ENCODE peak calls at places on chromosome 17, in four cellular contexts. Z is breast epithelium, X is tibial nerve, F is GM23248. R is an unnamed sample. For H3K36me3, the result is how much of the 10 kb centered on the place peaks cover.

GRCh38 chr17:49928826-49929475 is 40.0 kb upstream of the DLX4 start:
- DNase-seq in Z (no peak), X (no peak), F (peak), R (no peak)

GRCh38 chr17:2647961-2648360 is 54.5 kb downstream of the PAFAH1B1 start:
- DNase-seq in Z (no peak), F (no peak), X (no peak), R (no peak)

GRCh38 chr17:2337811-2338657 is 733 bp downstream of the SGSM2 start:
- DNase-seq in X (no peak), Z (peak), F (peak), R (peak)

GRCh38 chr17:79988163-79988971 is 47.3 kb downstream of the TBC1D16 start:
- DNase-seq in F (peak), Z (no peak), X (no peak), R (peak)

GRCh38 chr17:4116516-4116915 is 26.3 kb downstream of the ZZEF1 start:
- DNase-seq in F (no peak), X (no peak), Z (no peak), R (no peak)

GRCh38 chr17:18851206-18851605 is 6.7 kb upstream of the PRPSAP2 start:
- DNase-seq in X (no peak), F (no peak), Z (no peak), R (no peak)

GRCh38 chr17:80360396-80360795 is 54.6 kb upstream of the ENDOV start:
- DNase-seq in X (no peak), Z (no peak), F (no peak), R (no peak)

GRCh38 chr17:59498421-59499307 is 66.7 kb upstream of the DHX40 start:
- DNase-seq in F (no peak), X (no peak), Z (no peak), R (no peak)

GRCh38 chr17:2705263-2705662 is 6.3 kb downstream of the CLUH start:
- DNase-seq in Z (no peak), X (no peak), F (peak), R (peak)

GRCh38 chr17:21272881-21273839 is 11.4 kb upstream of the MAP2K3 start:
- DNase-seq in F (no peak), Z (no peak), X (no peak), R (no peak)

GRCh38 chr17:76670708-76671122 is 27.2 kb upstream of the ST6GALNAC1 start:
- DNase-seq in X (no peak), F (no peak), Z (no peak), R (no peak)

GRCh38 chr17:31250229-31250628 is 46.8 kb downstream of the OMG start:
- DNase-seq in Z (no peak), X (no peak), F (no peak), R (no peak)

GRCh38 chr17:78174870-78175642 is 6.7 kb downstream of the SYNGR2 start:
- DNase-seq in F (no peak), X (no peak), Z (peak), R (peak)

GRCh38 chr17:3659541-3660111 is 8.8 kb downstream of the TAX1BP3 start:
- DNase-seq in Z (peak), F (peak), X (peak), R (peak)

GRCh38 chr17:47905221-47905733 is 9.2 kb downstream of the SP2 start:
- DNase-seq in Z (peak), X (peak), F (peak), R (no peak)

GRCh38 chr17:17849863-17850373 is 13.1 kb upstream of the SREBF1 start:
- DNase-seq in Z (no peak), F (peak), X (peak), R (peak)

GRCh38 chr17:42598905-42599304 is 10.3 kb downstream of the RETREG3 start:
- DNase-seq in Z (no peak), X (no peak), F (peak), R (no peak)

GRCh38 chr17:79154446-79154845 is 79.8 kb downstream of the ENGASE start:
- DNase-seq in F (no peak), X (no peak), Z (no peak), R (no peak)

GRCh38 chr17:21296097-21297025 is 11.8 kb downstream of the MAP2K3 start:
- DNase-seq in X (no peak), Z (no peak), F (peak), R (no peak)

GRCh38 chr17:63171428-63172205 is 205.6 kb downstream of the TANC2 start:
- DNase-seq in F (peak), X (no peak), Z (no peak), R (no peak)

GRCh38 chr17:50538549-50539410 is 6.2 kb downstream of the EPN3 start:
- DNase-seq in F (no peak), Z (no peak), X (no peak), R (peak)

GRCh38 chr17:73600103-73600871 is 44.0 kb downstream of the SDK2 start:
- DNase-seq in X (no peak), Z (no peak), F (peak), R (peak)
- H3K36me3 ChIP-seq in X (under half), Z (under half), F (under half), R (under half)

GRCh38 chr17:7818746-7819645 is 15.0 kb upstream of the KDM6B start:
- DNase-seq in F (no peak), X (no peak), Z (no peak), R (no peak)

GRCh38 chr17:7818026-7818425 is 16.0 kb upstream of the KDM6B start:
- DNase-seq in Z (no peak), X (no peak), F (no peak), R (no peak)

GRCh38 chr17:7817643-7817964 is 16.4 kb upstream of the KDM6B start:
- DNase-seq in Z (no peak), X (no peak), F (no peak), R (no peak)

GRCh38 chr17:7816926-7817642 is 16.9 kb upstream of the KDM6B start:
- DNase-seq in X (no peak), Z (no peak), F (no peak), R (no peak)

DNA sequence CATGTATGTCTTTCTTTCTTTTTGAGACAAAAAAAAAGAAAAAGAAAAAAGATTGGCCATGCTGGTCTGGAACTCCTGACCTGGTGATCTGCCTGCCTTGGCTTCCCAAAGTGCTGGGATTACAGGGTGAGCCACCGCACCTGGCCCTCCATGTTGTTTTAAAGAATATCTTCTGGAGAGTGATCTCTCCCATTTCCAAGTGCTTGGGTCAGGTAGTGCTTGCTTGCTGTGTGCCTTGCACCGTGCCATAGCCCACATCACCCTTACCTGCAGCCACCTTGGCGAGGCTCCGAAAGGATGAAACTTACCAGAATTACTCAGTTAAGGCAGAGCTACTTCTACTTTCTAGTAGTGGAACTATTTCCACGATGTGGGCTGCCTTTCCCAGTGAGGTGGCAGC is 19.0 kb upstream of the KDM6B start:
- DNase-seq in F (no peak), X (no peak), Z (no peak), R (no peak)
- H3K36me3 ChIP-seq in F (under half), X (under half), Z (under half), R (under half)

DNA sequence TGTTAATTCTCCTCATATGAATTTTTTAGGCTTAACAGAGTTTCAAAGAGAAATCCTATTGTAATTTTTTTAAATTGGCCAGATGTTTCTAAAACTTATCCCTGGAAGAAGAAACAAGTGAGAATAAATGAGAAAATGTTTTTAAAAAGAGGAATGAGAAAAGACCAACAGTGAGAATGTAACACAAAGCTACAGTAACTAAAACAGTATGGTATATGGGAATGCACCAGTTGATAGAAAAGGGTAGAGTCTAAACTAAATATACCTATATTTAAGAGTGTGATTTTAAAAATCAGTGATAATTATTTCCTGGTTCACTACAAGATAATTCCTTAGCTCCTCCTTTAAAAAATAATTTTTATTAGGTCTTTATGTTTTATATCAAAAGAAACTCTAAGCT is 127.9 kb downstream of the CCDC182 start:
- DNase-seq in F (no peak), Z (no peak), X (no peak), R (no peak)
- H3K36me3 ChIP-seq in F (under half), Z (under half), X (under half), R (under half)

DNA sequence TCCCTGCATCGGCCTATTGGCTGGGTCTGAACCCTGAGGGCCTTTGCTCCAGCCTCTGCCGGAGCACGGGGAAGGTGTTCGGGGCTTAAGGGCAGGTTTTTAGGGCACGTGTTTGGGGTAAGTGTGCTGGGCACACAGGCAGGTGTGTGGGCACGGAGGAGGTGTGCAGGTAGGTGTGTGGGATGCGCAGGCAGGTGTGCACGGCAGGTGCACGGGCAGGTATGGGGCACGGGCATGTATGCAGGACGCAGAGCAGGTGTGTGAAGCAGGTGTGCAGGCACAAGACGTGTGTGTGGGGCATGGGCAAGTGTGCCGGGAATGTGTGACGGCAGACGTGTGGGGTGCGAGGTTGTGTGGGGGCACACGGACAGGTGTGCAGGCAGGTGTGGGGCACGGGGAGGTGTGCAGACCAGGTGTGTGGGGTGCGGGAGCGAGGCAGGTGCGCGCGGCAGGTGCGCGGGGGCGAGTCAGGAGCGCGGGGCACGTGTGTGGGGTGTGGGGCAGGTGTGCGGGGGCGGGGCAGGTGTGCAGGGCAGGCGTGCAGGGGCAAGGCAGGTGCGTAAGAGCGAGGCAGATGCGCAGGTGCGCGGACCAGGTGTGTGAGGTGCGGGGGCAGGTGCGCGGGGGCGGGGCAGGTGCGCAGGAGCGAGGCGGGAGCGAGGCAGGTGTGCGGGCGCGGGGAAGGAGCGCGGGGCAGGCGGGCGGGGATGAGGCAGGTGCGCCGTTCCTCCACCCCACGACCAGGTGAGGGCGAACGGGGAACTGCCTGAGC is 28.6 kb upstream of the METRNL start:
- DNase-seq in Z (no peak), F (peak), X (no peak), R (peak)
- H3K36me3 ChIP-seq in Z (under half), F (under half), X (under half), R (under half)

GRCh38 chr17:67922503-67922902 is 73.8 kb downstream of the C17orf58 start:
- DNase-seq in F (no peak), Z (no peak), X (no peak), R (no peak)

DNA sequence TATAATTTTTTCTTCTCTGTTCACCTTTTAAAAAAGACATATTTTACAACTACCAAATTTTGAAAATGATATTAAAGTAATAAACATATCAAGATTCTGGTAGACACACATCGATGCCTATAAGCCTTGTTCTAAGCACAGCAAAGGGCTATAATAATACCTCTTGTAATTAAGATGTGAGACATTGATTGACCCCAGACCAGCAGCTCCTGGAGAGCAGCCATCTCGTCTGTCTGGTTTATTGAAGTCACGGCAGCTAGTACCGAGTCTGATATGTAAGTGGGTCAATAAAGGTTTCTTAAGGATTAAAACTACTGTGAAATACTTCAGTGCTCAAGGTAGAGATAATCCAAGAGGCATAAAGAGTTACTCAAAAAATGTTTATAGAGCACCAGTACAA is 76.1 kb downstream of the C17orf58 start:
- DNase-seq in Z (no peak), X (no peak), F (no peak), R (no peak)
- H3K36me3 ChIP-seq in Z (under half), X (under half), F (under half), R (under half)

DNA sequence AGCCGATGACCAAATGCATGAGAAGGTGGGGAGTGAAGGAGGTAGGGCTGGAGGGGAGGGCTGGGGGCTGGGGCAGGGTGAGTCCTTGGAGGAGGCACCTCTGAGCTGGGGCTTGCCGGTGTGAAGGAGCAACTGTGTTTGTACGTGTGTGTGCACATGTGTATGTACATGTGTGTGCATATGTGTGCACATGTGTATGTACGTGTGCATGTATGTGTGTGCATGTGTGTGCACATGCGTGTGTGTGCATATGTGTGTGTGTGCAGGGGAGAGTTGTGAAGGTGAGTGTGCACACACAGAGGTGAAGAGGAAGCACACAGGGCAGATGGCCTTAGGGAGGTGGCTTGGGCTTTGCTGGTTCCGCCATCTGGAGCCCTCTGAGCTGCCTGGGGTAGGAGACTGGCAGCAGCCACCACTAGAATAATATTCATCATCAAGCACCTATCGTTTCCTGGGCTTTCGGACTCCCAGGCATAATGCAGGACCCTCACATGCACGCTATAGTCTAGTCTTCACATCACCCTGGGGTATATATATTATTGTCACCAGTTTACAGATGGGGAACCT is 120.9 kb upstream of the CDC42EP4 start:
- DNase-seq in X (no peak), Z (no peak), F (no peak), R (no peak)
- H3K36me3 ChIP-seq in X (under half), Z (under half), F (under half), R (under half)

DNA sequence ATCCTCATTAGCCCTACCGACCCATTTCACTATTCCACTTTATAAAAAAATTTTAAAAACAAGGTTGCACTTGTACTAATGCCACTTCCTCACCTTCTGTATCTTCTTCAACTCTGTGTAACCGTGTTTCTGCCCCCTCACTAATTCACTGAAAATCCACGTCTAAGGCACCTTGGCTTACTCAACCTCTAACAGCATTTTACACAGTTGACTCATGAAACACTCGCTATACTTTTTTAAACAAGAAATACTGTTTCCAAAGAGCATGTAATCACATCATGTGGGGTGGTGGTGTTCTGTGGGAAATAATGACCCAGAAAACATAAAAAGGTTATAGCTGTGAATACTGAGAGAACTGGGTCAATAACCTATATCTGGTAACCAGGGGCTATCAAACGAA is 79.9 kb downstream of the NCOR1 start:
- DNase-seq in X (no peak), Z (no peak), F (peak), R (no peak)
- H3K36me3 ChIP-seq in X (under half), Z (under half), F (under half), R (under half)